ENCODE peak calls at places on chromosomes 3 and 15, in five cellular contexts. G is A549, T is GM06990, V is endothelial cell, R is neural progenitor cell. D is an unnamed sample.

GRCh38 chr3:113747719-113748046 is 848 bp downstream of the ATP6V1A start:
- DNase-seq in G (no peak), T (no peak), V (no peak), R (peak), D (no peak)

GRCh38 chr3:11548721-11549131 is 95.0 kb downstream of the VGLL4 start:
- DNase-seq in G (no peak), T (no peak), V (no peak), R (no peak), D (no peak)

GRCh38 chr15:94526071-94526689 is 294.8 kb downstream of the MCTP2 start:
- DNase-seq in G (no peak), T (no peak), V (peak), R (peak), D (no peak)

GRCh38 chr3:188262488-188262887 is 108.5 kb downstream of the LPP start:
- DNase-seq in G (no peak), T (no peak), V (no peak), R (no peak), D (no peak)

GRCh38 chr3:127711021-127711420 is 38.3 kb downstream of the ABTB1 start:
- DNase-seq in G (no peak), T (no peak), V (no peak), R (no peak), D (no peak)

GRCh38 chr3:75140904-75141615 is 523.1 kb upstream of the FRG2C start:
- DNase-seq in G (no peak), T (no peak), V (no peak), R (no peak), D (no peak)

GRCh38 chr15:42507514-42507913 is 12.1 kb downstream of the SNAP23 start:
- DNase-seq in G (no peak), T (no peak), V (no peak), R (no peak), D (no peak)

GRCh38 chr3:184914628-184915027 is 102.7 kb downstream of the VPS8 start:
- DNase-seq in G (no peak), T (no peak), V (no peak), R (no peak), D (no peak)

GRCh38 chr3:131328739-131329138 is 52.8 kb upstream of the NUDT16 start:
- DNase-seq in G (no peak), T (no peak), V (no peak), R (no peak), D (no peak)

GRCh38 chr3:66107855-66108254 is 69.1 kb upstream of the MAGI1 start:
- DNase-seq in G (no peak), T (no peak), V (no peak), R (no peak), D (no peak)

GRCh38 chr15:65195542-65196026 is 10.4 kb upstream of the CLPX start:
- DNase-seq in G (no peak), T (no peak), V (no peak), R (no peak), D (no peak)

GRCh38 chr15:100788080-100788730 is 91.4 kb upstream of the ALDH1A3 start:
- DNase-seq in G (no peak), T (no peak), V (no peak), R (no peak), D (no peak)

GRCh38 chr3:140529096-140529495 is 148.8 kb upstream of the TRIM42 start:
- DNase-seq in G (peak), T (no peak), V (no peak), R (no peak), D (no peak)

GRCh38 chr3:119463171-119464169 is at the start of gene TMEM39A:
- DNase-seq in G (peak), T (peak), V (peak), R (peak), D (peak)
- TF ChIP-seq CTCF in G (no peak), T (no peak), V (no peak), R (no peak), D (peak)

GRCh38 chr3:78979083-78979482 is 788.7 kb downstream of the ROBO1 start:
- DNase-seq in G (no peak), T (no peak), V (no peak), R (peak), D (no peak)

GRCh38 chr3:78974181-78974770 is 793.5 kb downstream of the ROBO1 start:
- DNase-seq in G (no peak), T (no peak), V (no peak), R (no peak), D (no peak)

GRCh38 chr3:78977073-78977472 is 790.7 kb downstream of the ROBO1 start:
- DNase-seq in G (no peak), T (no peak), V (no peak), R (no peak), D (no peak)

GRCh38 chr3:78976200-78976599 is 791.6 kb downstream of the ROBO1 start:
- DNase-seq in G (no peak), T (no peak), V (no peak), R (no peak), D (no peak)

GRCh38 chr3:78978037-78978436 is 789.8 kb downstream of the ROBO1 start:
- DNase-seq in G (peak), T (no peak), V (no peak), R (no peak), D (no peak)
- TF ChIP-seq CTCF in G (peak), T (peak), V (peak), R (peak), D (peak)

DNA sequence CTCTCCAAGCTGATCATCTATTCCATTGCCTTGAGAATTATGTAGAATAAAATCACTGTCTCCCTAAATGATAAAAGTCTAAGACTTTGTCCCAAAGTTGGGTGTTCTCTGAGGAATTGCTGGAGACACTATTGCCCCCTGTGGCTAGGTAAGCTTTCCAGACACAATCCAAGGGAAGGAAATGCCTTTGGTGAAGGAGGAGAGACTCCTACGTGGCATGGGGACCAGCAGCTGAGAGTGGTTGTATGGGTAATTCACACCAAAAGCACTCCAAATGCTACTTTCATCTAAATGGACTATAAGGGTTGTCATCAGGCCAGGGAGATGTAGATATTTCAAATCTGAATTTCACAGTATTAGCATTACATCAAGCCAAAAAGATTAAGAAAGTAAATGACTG is 400.9 kb upstream of the THBS1 start:
- DNase-seq in G (no peak), T (no peak), V (no peak), R (no peak), D (no peak)
- TF ChIP-seq CTCF in G (no peak), T (no peak), V (no peak), R (no peak), D (no peak)

DNA sequence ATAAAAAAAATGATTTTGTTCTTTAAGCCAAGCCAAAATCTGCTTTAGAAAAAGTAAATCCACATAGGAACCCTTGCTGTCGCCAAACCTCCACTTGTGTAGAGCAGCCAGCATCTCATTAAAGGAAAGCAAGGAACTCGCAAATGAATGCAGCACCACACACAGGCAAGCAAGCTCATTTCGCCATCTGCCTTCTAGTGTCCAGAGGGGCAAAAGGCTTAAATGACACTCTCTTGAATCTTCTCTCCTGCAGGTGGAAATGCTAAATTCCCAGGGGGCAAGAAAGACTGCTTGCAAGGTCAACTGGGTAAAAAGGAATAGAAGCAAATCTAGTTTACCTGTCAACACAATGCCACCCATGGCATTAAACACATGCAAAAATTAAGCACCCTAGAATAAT is 2.4 kb downstream of the MB21D2 start:
- DNase-seq in G (no peak), T (peak), V (peak), R (peak), D (no peak)
- TF ChIP-seq CTCF in G (no peak), T (peak), V (no peak), R (peak), D (no peak)

GRCh38 chr3:45001738-45002137 is 24.4 kb upstream of the CLEC3B start:
- DNase-seq in G (no peak), T (no peak), V (no peak), R (no peak), D (no peak)
- TF ChIP-seq CTCF in G (no peak), T (peak), V (no peak), R (no peak), D (no peak)

GRCh38 chr3:183087184-183087583 is 12.1 kb downstream of the MCCC1 start:
- DNase-seq in G (no peak), T (no peak), V (no peak), R (no peak), D (no peak)

GRCh38 chr3:183080628-183081027 is 18.7 kb downstream of the MCCC1 start:
- DNase-seq in G (no peak), T (no peak), V (no peak), R (no peak), D (no peak)

GRCh38 chr3:183082355-183082915 is 16.9 kb downstream of the MCCC1 start:
- DNase-seq in G (no peak), T (no peak), V (no peak), R (no peak), D (no peak)

GRCh38 chr3:183081459-183082183 is 17.7 kb downstream of the MCCC1 start:
- DNase-seq in G (no peak), T (no peak), V (no peak), R (no peak), D (no peak)

GRCh38 chr3:183085634-183086390 is 13.5 kb downstream of the MCCC1 start:
- DNase-seq in G (no peak), T (no peak), V (peak), R (peak), D (no peak)
- TF ChIP-seq CTCF in G (peak), T (peak), V (peak), R (peak), D (peak)